ENCODE peak calls at places on chromosomes 1 and 21, in seven cellular contexts. W is heart left ventricle; A is fibroblast of lung; O is CD4-positive, alpha-beta T cell; H is progenitor cell of endocrine pancreas; V is DND-41; G is pancreas. F is an unnamed sample.

GRCh38 chr1:33181038-33181861 is 593 bp downstream of the TRIM62 start:
- DNase-seq in W (peak; percentile 73), A (peak; percentile 34), O (peak; percentile 33), H (peak; percentile 30), V (peak; percentile 54), G (peak; percentile 49), F (no peak)

GRCh38 chr1:99481391-99481996 is 164.4 kb upstream of the PALMD start:
- DNase-seq in W (no peak), A (peak; percentile 77), O (no peak), H (peak; percentile 14), V (peak; percentile 54), G (peak; percentile 52), F (no peak)

GRCh38 chr21:45441431-45442255 is 36.7 kb downstream of the COL18A1 start:
- DNase-seq in W (peak; percentile 60), A (no peak), O (no peak), H (no peak), V (no peak), G (no peak), F (no peak)

GRCh38 chr21:25573409-25574206 is 33.7 kb downstream of the MRPL39 start:
- DNase-seq in W (no peak), A (peak; percentile 82), O (peak; percentile 13), H (no peak), V (peak; percentile 76), G (no peak), F (no peak)

GRCh38 chr1:109183339-109183738 is 30.4 kb upstream of the SARS1 start:
- DNase-seq in W (no peak), A (no peak), O (no peak), H (no peak), V (no peak), G (no peak), F (no peak)

GRCh38 chr21:26843912-26844257 is 1.3 kb downstream of the ADAMTS1 start:
- DNase-seq in W (no peak), A (peak; percentile 62), O (no peak), H (peak; percentile 12), V (no peak), G (no peak), F (no peak)

GRCh38 chr1:21449906-21450305 is 10.0 kb downstream of the NBPF3 start:
- DNase-seq in W (no peak), A (no peak), O (no peak), H (no peak), V (peak; percentile 43), G (no peak), F (no peak)

GRCh38 chr1:2124446-2125198 is 70.0 kb downstream of the FAAP20 start:
- DNase-seq in W (peak; percentile 28), A (no peak), O (no peak), H (no peak), V (no peak), G (no peak), F (no peak)

GRCh38 chr1:173554541-173555250 is 48.2 kb downstream of the SLC9C2 start:
- DNase-seq in W (no peak), A (no peak), O (no peak), H (no peak), V (no peak), G (no peak), F (no peak)

GRCh38 chr1:183147735-183148134 is 38.3 kb upstream of the LAMC2 start:
- DNase-seq in W (no peak), A (peak; percentile 26), O (no peak), H (no peak), V (no peak), G (no peak), F (no peak)

GRCh38 chr1:9057851-9058250 is 11.6 kb downstream of the SLC2A5 start:
- DNase-seq in W (no peak), A (no peak), O (no peak), H (no peak), V (no peak), G (no peak), F (no peak)

GRCh38 chr1:218361298-218362065 is 16.3 kb downstream of the TGFB2 start:
- DNase-seq in W (no peak), A (peak; percentile 83), O (no peak), H (no peak), V (no peak), G (no peak), F (no peak)

GRCh38 chr1:212951058-212951923 is 950 bp downstream of the VASH2 start:
- DNase-seq in W (peak; percentile 66), A (no peak), O (no peak), H (peak; percentile 11), V (no peak), G (no peak), F (no peak)

GRCh38 chr21:32826317-32827167 is 55.0 kb upstream of the PAXBP1 start:
- DNase-seq in W (no peak), A (peak; percentile 72), O (no peak), H (no peak), V (peak; percentile 45), G (peak; percentile 48), F (no peak)

GRCh38 chr21:33947451-33948095 is 32.0 kb upstream of the ATP5PO start:
- DNase-seq in W (peak; percentile 79), A (peak; percentile 94), O (peak; percentile 79), H (peak; percentile 22), V (peak; percentile 90), G (peak; percentile 76), F (peak; percentile 92)

GRCh38 chr1:206556047-206556747 is 48.9 kb downstream of the RASSF5 start:
- DNase-seq in W (no peak), A (no peak), O (peak; percentile 36), H (no peak), V (no peak), G (no peak), F (no peak)

GRCh38 chr1:16076003-16076870 is 2.8 kb upstream of the FAM131C start:
- DNase-seq in W (no peak), A (peak; percentile 93), O (no peak), H (no peak), V (no peak), G (peak; percentile 17), F (no peak)

GRCh38 chr1:219081943-219082925 is 91.4 kb upstream of the LYPLAL1 start:
- DNase-seq in W (no peak), A (no peak), O (no peak), H (no peak), V (no peak), G (no peak), F (no peak)

GRCh38 chr21:26845066-26845749 is at the start of gene ADAMTS1:
- DNase-seq in W (peak; percentile 96), A (peak; percentile 96), O (no peak), H (peak; percentile 80), V (no peak), G (peak; percentile 90), F (no peak)

GRCh38 chr1:202659974-202660373 is 50.3 kb downstream of the SYT2 start:
- DNase-seq in W (no peak), A (no peak), O (no peak), H (no peak), V (no peak), G (no peak), F (no peak)

GRCh38 chr1:54582566-54583306 is 34.7 kb downstream of the ACOT11 start:
- DNase-seq in W (no peak), A (no peak), O (no peak), H (no peak), V (no peak), G (peak; percentile 26), F (no peak)
- TF ChIP-seq CTCF in W (no peak), A (no peak), O (no peak), H (no peak), V (no peak), G (no peak), F (no peak)

DNA sequence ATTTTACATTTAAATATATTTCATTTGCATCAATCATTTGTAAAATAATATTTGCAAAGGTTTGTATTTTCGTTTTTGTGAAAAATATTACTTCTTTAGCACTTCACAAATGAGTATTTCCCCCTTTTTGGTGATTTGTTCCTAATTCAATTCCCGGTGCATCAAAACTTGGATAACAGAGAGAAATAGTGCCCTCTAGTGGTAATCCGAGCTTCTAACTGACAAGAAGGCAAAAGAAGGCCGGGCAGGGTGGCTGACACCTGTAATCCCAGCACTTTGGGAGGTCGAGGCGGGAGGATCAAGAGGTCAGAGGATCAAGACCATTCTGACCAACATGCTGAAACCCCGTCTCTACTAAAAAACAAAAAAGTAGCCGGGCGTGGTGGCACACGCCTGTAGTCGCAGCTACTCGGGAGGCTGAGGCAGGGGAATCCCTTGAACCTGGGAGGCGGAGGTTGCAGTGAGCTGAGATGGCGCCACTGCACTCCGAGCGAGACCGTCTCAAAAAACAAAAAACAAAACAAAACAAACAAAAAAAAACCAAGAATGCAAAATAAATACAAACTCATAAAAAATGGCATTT is 137.7 kb downstream of the COL11A1 start:
- DNase-seq in W (no peak), A (peak; percentile 78), O (no peak), H (no peak), V (peak; percentile 21), G (no peak), F (no peak)
- TF ChIP-seq CTCF in W (peak; percentile 36), A (peak; percentile 61), O (no peak), H (peak; percentile 79), V (peak; percentile 76), G (peak; percentile 34), F (peak; percentile 58)

GRCh38 chr1:161738627-161739287 is 10.8 kb upstream of the DUSP12 start:
- DNase-seq in W (peak; percentile 66), A (peak; percentile 84), O (peak; percentile 23), H (no peak), V (peak; percentile 43), G (no peak), F (peak; percentile 65)
- TF ChIP-seq CTCF in W (peak; percentile 29), A (peak; percentile 54), O (peak; percentile 51), H (peak; percentile 57), V (peak; percentile 37), G (no peak), F (peak; percentile 70)

GRCh38 chr1:91700332-91700731 is 185.6 kb downstream of the TGFBR3 start:
- DNase-seq in W (no peak), A (peak; percentile 41), O (no peak), H (no peak), V (no peak), G (no peak), F (no peak)
- TF ChIP-seq CTCF in W (no peak), A (peak; percentile 15), O (no peak), H (no peak), V (no peak), G (no peak), F (no peak)

DNA sequence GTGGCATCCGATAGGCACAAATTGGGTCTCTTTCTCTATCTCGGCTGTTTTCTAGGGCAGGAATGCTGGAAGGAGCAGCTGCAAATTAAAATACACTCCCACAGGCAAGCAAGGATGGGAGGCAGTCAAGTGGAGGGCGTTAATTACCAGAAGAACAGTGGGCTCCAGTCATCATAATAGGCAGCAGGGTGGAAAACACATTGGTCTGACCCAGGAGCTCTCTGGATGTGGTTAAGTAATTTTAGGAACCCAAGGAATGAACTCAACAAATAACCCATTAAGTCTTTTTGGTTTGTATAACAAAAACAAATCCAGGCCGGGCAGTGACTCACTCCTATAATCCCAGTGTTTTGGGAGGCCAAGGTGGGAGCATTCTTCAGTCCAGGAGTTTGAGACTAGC is 7.8 kb upstream of the TDRD5 start:
- DNase-seq in W (no peak), A (no peak), O (no peak), H (no peak), V (no peak), G (no peak), F (no peak)
- TF ChIP-seq CTCF in W (no peak), A (no peak), O (no peak), H (no peak), V (no peak), G (no peak), F (no peak)

F was measured in CD14-positive monocyte.